ENCODE peak calls at places on chromosomes 1 and 21, in seven cellular contexts. Y, K, T, Z, A, Q and D are unnamed samples.

GRCh38 chr21:26169611-26170470 is 729 bp downstream of the APP start:
- DNase-seq in Y (peak; percentile 67), K (peak; percentile 37), T (peak; percentile 90), Z (peak; percentile 40), A (peak; percentile 81), Q (peak; percentile 62), D (peak; percentile 19)

GRCh38 chr1:227317541-227318002 is 720 bp downstream of the CDC42BPA start:
- DNase-seq in Y (peak; percentile 65), K (peak; percentile 71), T (peak; percentile 89), Z (no peak), A (peak; percentile 84), Q (peak; percentile 80), D (peak; percentile 1)

GRCh38 chr1:41658444-41659158 is 174.1 kb upstream of the EDN2 start:
- DNase-seq in Y (no peak), K (no peak), T (peak; percentile 82), Z (no peak), A (no peak), Q (no peak), D (no peak)

GRCh38 chr1:29260531-29260930 is 24.2 kb downstream of the PTPRU start:
- DNase-seq in Y (no peak), K (peak; percentile 63), T (no peak), Z (no peak), A (no peak), Q (no peak), D (no peak)

GRCh38 chr1:26775666-26776065 is 12.1 kb upstream of the PIGV start:
- DNase-seq in Y (no peak), K (no peak), T (no peak), Z (no peak), A (no peak), Q (no peak), D (no peak)

GRCh38 chr1:67733741-67734690 is 49.0 kb downstream of the GADD45A start:
- DNase-seq in Y (peak; percentile 61), K (no peak), T (no peak), Z (no peak), A (no peak), Q (no peak), D (no peak)

GRCh38 chr1:228702433-228702832 is 32.8 kb upstream of the RHOU start:
- DNase-seq in Y (no peak), K (no peak), T (no peak), Z (no peak), A (no peak), Q (no peak), D (no peak)

GRCh38 chr1:240522122-240522822 is 89.7 kb downstream of the GREM2 start:
- DNase-seq in Y (no peak), K (no peak), T (no peak), Z (no peak), A (no peak), Q (no peak), D (no peak)

GRCh38 chr1:52153898-52154297 is 12.0 kb downstream of the ZFYVE9 start:
- DNase-seq in Y (peak; percentile 49), K (no peak), T (no peak), Z (no peak), A (no peak), Q (no peak), D (no peak)

GRCh38 chr1:22276396-22276748 is 133.5 kb upstream of the WNT4 start:
- DNase-seq in Y (no peak), K (no peak), T (no peak), Z (no peak), A (no peak), Q (no peak), D (no peak)

GRCh38 chr1:165662186-165662585 is 31.2 kb downstream of the MGST3 start:
- DNase-seq in Y (no peak), K (no peak), T (no peak), Z (no peak), A (no peak), Q (no peak), D (no peak)

GRCh38 chr1:232274236-232274855 is 355.6 kb downstream of the SIPA1L2 start:
- DNase-seq in Y (no peak), K (no peak), T (no peak), Z (no peak), A (peak; percentile 68), Q (no peak), D (no peak)

GRCh38 chr1:157201767-157202166 is 63.6 kb upstream of the ETV3 start:
- DNase-seq in Y (no peak), K (no peak), T (no peak), Z (no peak), A (no peak), Q (no peak), D (no peak)

GRCh38 chr1:215022723-215023122 is 59.8 kb upstream of the KCNK2 start:
- DNase-seq in Y (peak; percentile 75), K (no peak), T (no peak), Z (no peak), A (peak; percentile 92), Q (no peak), D (no peak)